ENCODE peak calls at places on chromosome X, in four cellular contexts. A is HepG2, Y is HCT116, I is H1. X is an unnamed sample.

GRCh38 chrX:130413415-130413814 is 11.6 kb downstream of the RBMX2 start:
- DNase-seq in I (no peak), Y (no peak), A (no peak), X (peak; percentile 49)

GRCh38 chrX:29315931-29316330 is 728.7 kb downstream of the IL1RAPL1 start:
- DNase-seq in A (no peak), Y (no peak), I (no peak), X (no peak)

GRCh38 chrX:8668797-8669196 is 63.1 kb downstream of the ANOS1 start:
- DNase-seq in A (no peak), Y (no peak), I (no peak), X (peak; percentile 63)

GRCh38 chrX:21656587-21657317 is 1.4 kb downstream of the KLHL34 start:
- DNase-seq in A (no peak), I (no peak), Y (no peak), X (no peak)

GRCh38 chrX:14032383-14032782 is 2.7 kb upstream of the GEMIN8 start:
- DNase-seq in I (no peak), Y (no peak), A (peak; percentile 13), X (peak; percentile 70)

GRCh38 chrX:128019218-128019617 is 33.0 kb downstream of the ACTRT1 start:
- DNase-seq in Y (no peak), A (no peak), I (no peak), X (no peak)

GRCh38 chrX:119425050-119425449 is 25.9 kb downstream of the SLC25A43 start:
- DNase-seq in I (no peak), A (no peak), Y (no peak), X (no peak)

GRCh38 chrX:114798902-114799301 is 215.0 kb downstream of the HTR2C start:
- DNase-seq in A (no peak), Y (peak; percentile 38), I (no peak), X (no peak)

GRCh38 chrX:24245201-24245600 is 68.7 kb downstream of the SUPT20HL2 start:
- DNase-seq in I (no peak), A (no peak), Y (no peak), X (no peak)

GRCh38 chrX:49212861-49213260 is 12.9 kb upstream of the SYP start:
- DNase-seq in A (no peak), I (no peak), Y (no peak), X (no peak)

GRCh38 chrX:49210406-49210805 is 10.4 kb upstream of the SYP start:
- DNase-seq in I (no peak), A (no peak), Y (no peak), X (no peak)

GRCh38 chrX:49211074-49211473 is 11.1 kb upstream of the SYP start:
- DNase-seq in Y (no peak), A (no peak), I (no peak), X (no peak)

GRCh38 chrX:49212209-49212608 is 12.2 kb upstream of the SYP start:
- DNase-seq in Y (no peak), I (no peak), A (no peak), X (no peak)

GRCh38 chrX:49214996-49215526 is 15.1 kb upstream of the SYP start:
- DNase-seq in I (no peak), A (no peak), Y (no peak), X (no peak)
- TF ChIP-seq POLR2A in I (no peak), A (no peak), Y (no peak), X (no peak)

GRCh38 chrX:72128881-72129280 is 2.8 kb downstream of the RTL5 start:
- DNase-seq in A (peak; percentile 0), Y (no peak), I (peak; percentile 57), X (peak; percentile 52)
- TF ChIP-seq MAX in A (no peak), Y (no peak), I (no peak), X (no peak)

GRCh38 chrX:50953832-50954231 is 43.3 kb downstream of the BMP15 start:
- DNase-seq in A (no peak), I (no peak), Y (no peak), X (no peak)
- TF ChIP-seq POLR2A in A (no peak), I (no peak), Y (no peak), X (no peak)

GRCh38 chrX:31280580-31280979 is 208.7 kb upstream of the FTHL17 start:
- DNase-seq in Y (no peak), I (no peak), A (no peak), X (no peak)

DNA sequence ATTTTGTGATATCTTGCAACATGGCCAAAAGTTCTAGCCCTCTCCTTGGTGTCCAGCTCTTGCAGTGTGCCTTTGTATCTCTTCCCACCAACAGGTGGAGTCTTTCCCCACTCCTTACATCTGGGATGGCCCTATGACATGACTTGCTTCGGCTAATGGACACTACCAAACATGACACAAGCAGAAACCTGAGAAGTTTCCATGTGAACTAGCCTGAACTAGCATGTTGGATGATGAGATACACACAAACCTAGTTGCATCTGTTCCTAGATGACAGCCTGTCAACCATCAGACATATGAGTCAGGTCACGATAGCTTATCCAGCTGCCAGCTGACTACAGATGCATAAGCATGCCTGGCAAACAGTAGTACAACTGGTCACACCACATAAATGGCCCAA is 207.5 kb upstream of the FTHL17 start:
- DNase-seq in I (no peak), Y (no peak), A (peak; percentile 18), X (peak; percentile 6)
- TF ChIP-seq MAX in I (no peak), Y (no peak), A (no peak), X (no peak)

GRCh38 chrX:44400588-44400987 is 57.1 kb upstream of the EFHC2 start:
- DNase-seq in A (no peak), I (no peak), Y (peak; percentile 64), X (peak; percentile 51)
- TF ChIP-seq POLR2A in A (no peak), I (no peak), Y (no peak), X (no peak)

DNA sequence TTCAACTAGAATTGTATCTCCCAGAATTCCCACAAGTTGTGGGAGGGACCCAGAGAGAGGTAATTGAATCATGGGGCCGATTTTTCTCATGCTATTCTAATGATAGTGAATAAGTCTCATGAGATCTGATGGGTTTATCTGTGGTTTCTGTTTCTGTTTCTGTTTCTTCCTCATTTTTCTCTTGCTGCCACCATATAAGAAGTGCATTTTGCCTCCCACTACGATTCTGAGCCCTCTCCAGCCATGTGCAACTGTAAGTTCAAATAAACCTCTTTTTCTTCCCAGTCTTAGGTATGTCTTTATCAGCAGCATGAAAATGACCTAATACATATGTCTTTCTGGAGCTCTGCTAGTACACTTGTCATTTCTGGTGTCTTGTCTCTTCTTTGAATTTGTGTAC is 22.1 kb upstream of the OR13H1 start:
- DNase-seq in A (no peak), I (no peak), Y (no peak), X (peak; percentile 0)
- TF ChIP-seq MAX in A (no peak), I (no peak), Y (no peak), X (no peak)

DNA sequence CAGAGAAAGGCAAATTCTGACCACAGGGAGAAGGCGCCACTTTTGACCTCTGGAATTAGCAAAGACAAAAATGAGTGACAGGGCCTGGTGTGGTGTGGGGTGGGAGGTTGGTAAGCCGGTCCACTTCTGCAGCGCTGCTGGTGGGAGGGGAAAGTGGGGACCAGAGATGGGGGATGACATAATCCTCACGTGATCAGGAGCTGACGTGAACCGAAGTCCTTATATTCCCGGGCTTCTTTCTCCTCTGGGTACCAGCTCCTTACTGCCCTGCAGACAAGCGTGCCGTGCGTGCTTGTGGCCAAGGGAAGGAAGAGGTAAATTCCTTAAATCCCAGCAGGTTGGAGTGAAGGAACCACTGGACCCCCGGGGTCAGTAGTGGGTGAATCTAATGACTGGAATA is at the start of gene TCEAL7:
- DNase-seq in I (no peak), Y (no peak), A (no peak), X (no peak)
- TF ChIP-seq POLR2A in I (no peak), Y (no peak), A (no peak), X (no peak)